ENCODE peak calls at places on chromosomes 13 and 19, in five cellular contexts. J is NCI-H510A; M is CD4-positive, CD25-positive, alpha-beta regulatory T cell; N is DMS 273 treated with DMSO at 0.1 percent for 48 hours; V is Ammon's horn. G is an unnamed sample.

GRCh38 chr19:36972594-36972993 is 56.5 kb downstream of the ZNF568 start:
- DNase-seq in J (no peak), N (no peak), M (no peak), V (peak; percentile 1), G (no peak)

GRCh38 chr13:114110091-114110829 is 22.2 kb downstream of the RASA3 start:
- DNase-seq in J (peak; percentile 67), V (peak; percentile 59), N (no peak), M (peak; percentile 76), G (peak; percentile 25)

GRCh38 chr13:33191425-33192221 is 93.9 kb downstream of the STARD13 start:
- DNase-seq in V (no peak), M (no peak), J (no peak), N (no peak), G (no peak)

GRCh38 chr19:1081301-1082164 is 13.6 kb downstream of the POLR2E start:
- DNase-seq in V (no peak), N (no peak), M (no peak), J (no peak), G (no peak)

GRCh38 chr13:33340631-33341030 is 55.1 kb upstream of the STARD13 start:
- DNase-seq in M (no peak), J (no peak), V (no peak), N (no peak), G (no peak)

GRCh38 chr13:60448907-60449510 is 52.0 kb downstream of the TDRD3 start:
- DNase-seq in M (peak; percentile 13), V (peak; percentile 58), J (no peak), N (no peak), G (peak; percentile 51)

GRCh38 chr19:31338069-31338767 is 11.0 kb downstream of the TSHZ3 start:
- DNase-seq in V (peak; percentile 30), J (no peak), N (peak; percentile 1), M (peak; percentile 10), G (peak; percentile 10)

GRCh38 chr13:49580980-49581680 is 4.2 kb downstream of the RCBTB1 start:
- DNase-seq in M (no peak), J (no peak), V (no peak), N (no peak), G (no peak)

GRCh38 chr19:35949131-35949530 is 13.0 kb downstream of the LRFN3 start:
- DNase-seq in V (no peak), N (no peak), J (no peak), M (no peak), G (no peak)

GRCh38 chr13:70816853-70817252 is 708.6 kb upstream of the KLHL1 start:
- DNase-seq in V (no peak), N (no peak), M (no peak), J (no peak), G (no peak)

GRCh38 chr19:18477042-18477760 is 39.3 kb upstream of the ISYNA1 start:
- DNase-seq in M (no peak), N (no peak), V (no peak), J (no peak), G (no peak)

GRCh38 chr13:98216135-98216565 is 39.1 kb upstream of the RNF113B start:
- DNase-seq in J (no peak), V (peak; percentile 27), N (no peak), M (no peak), G (no peak)

GRCh38 chr13:89891416-89891815 is 1456.1 kb upstream of the MIR17HG start:
- DNase-seq in V (no peak), M (no peak), J (no peak), N (no peak), G (no peak)

GRCh38 chr19:19321143-19321577 is 531 bp downstream of the MAU2 start:
- DNase-seq in J (no peak), V (no peak), M (no peak), N (no peak), G (peak; percentile 63)

GRCh38 chr13:113627136-113627535 is 30.9 kb downstream of the ATP4B start:
- DNase-seq in V (no peak), N (no peak), J (no peak), M (no peak), G (no peak)